ENCODE peak calls at places on chromosomes 3 and 15, in ten cellular contexts. G, A, Z, I, V, B, C, U, Q and E are unnamed samples.

GRCh38 chr15:27412413-27412812 is 441.4 kb downstream of the GABRG3 start:
- DNase-seq in B (no peak), I (no peak), U (no peak), G (no peak), A (no peak), V (no peak), C (no peak), Q (no peak), Z (no peak), E (no peak)

GRCh38 chr3:125087768-125088391 is 32.1 kb upstream of the HEG1 start:
- DNase-seq in I (no peak), A (peak), V (no peak), Q (peak), Z (no peak), B (peak), C (no peak), G (no peak), U (peak), E (no peak)

GRCh38 chr3:182710557-182711157 is 82.6 kb upstream of the ATP11B start:
- DNase-seq in B (no peak), V (peak), Q (no peak), G (no peak), C (no peak), I (no peak), Z (no peak), U (peak), A (peak), E (no peak)

GRCh38 chr15:83210619-83211018 is 3.0 kb upstream of the HDGFL3 start:
- DNase-seq in Q (no peak), U (peak), Z (no peak), A (peak), G (no peak), I (no peak), B (no peak), V (no peak), C (no peak), E (no peak)

GRCh38 chr15:66580643-66581042 is 14.8 kb upstream of the LCTL start:
- DNase-seq in G (no peak), C (peak), I (no peak), Z (no peak), B (peak), U (peak), V (no peak), A (peak), Q (no peak), E (no peak)

GRCh38 chr15:65404196-65404872 is 18.4 kb downstream of the IGDCC4 start:
- DNase-seq in B (no peak), V (no peak), Q (no peak), Z (no peak), A (no peak), I (no peak), G (no peak), C (peak), U (no peak), E (no peak)

GRCh38 chr3:64214002-64214696 is 11.1 kb downstream of the PRICKLE2 start:
- DNase-seq in C (peak), Q (no peak), G (peak), A (peak), B (peak), V (no peak), U (peak), I (no peak), Z (peak), E (peak)

GRCh38 chr15:28929200-28929599 is 43.4 kb downstream of the APBA2 start:
- DNase-seq in Z (no peak), A (no peak), G (no peak), I (no peak), V (no peak), C (no peak), Q (no peak), B (no peak), U (no peak), E (no peak)

GRCh38 chr3:127421943-127422662 is 134.3 kb upstream of the PRR20G start:
- DNase-seq in C (no peak), B (no peak), Z (no peak), A (no peak), G (peak), I (no peak), Q (no peak), U (no peak), V (peak), E (no peak)

GRCh38 chr3:39937874-39938273 is 128.5 kb downstream of the MYRIP start:
- DNase-seq in C (no peak), Z (peak), G (no peak), B (no peak), Q (no peak), U (no peak), I (no peak), V (no peak), A (no peak), E (no peak)

GRCh38 chr3:159787191-159787590 is 201.4 kb upstream of the IL12A start:
- DNase-seq in I (no peak), B (peak), U (peak), V (no peak), Q (peak), A (peak), G (no peak), C (no peak), Z (peak), E (no peak)

GRCh38 chr15:89880727-89881126 is 13.1 kb downstream of the AP3S2 start:
- DNase-seq in V (no peak), G (no peak), A (no peak), C (no peak), B (no peak), U (no peak), I (no peak), Q (no peak), Z (no peak), E (no peak)

GRCh38 chr15:65286069-65286703 is 497 bp downstream of the PARP16 start:
- DNase-seq in Z (peak), V (peak), B (no peak), C (peak), Q (no peak), A (no peak), G (peak), I (no peak), U (no peak), E (no peak)

GRCh38 chr3:112811150-112811884 is 35.3 kb downstream of the CD200R1L start:
- DNase-seq in C (no peak), I (no peak), Z (peak), Q (peak), G (peak), V (no peak), U (peak), B (peak), A (peak), E (peak)

GRCh38 chr3:133812872-133813271 is 7.3 kb downstream of the SRPRB start:
- DNase-seq in G (no peak), B (no peak), U (peak), I (no peak), C (no peak), V (no peak), A (peak), Z (no peak), Q (no peak), E (no peak)

GRCh38 chr3:58041182-58041825 is 33.1 kb downstream of the FLNB start:
- DNase-seq in B (peak), C (no peak), A (no peak), I (no peak), Z (no peak), V (no peak), Q (no peak), U (no peak), G (peak), E (no peak)

GRCh38 chr3:127676456-127676855 is 3.7 kb downstream of the ABTB1 start:
- DNase-seq in I (no peak), Q (no peak), Z (peak), A (no peak), V (no peak), G (peak), C (peak), B (no peak), U (no peak), E (no peak)

GRCh38 chr3:128709506-128710210 is 16.3 kb upstream of the RAB7A start:
- DNase-seq in A (no peak), G (no peak), Q (no peak), Z (no peak), I (no peak), U (no peak), C (no peak), V (no peak), B (no peak), E (no peak)

GRCh38 chr3:30720586-30721313 is 114.3 kb downstream of the TGFBR2 start:
- DNase-seq in B (peak), Z (no peak), U (peak), G (no peak), Q (peak), V (no peak), C (no peak), I (no peak), A (peak), E (peak)

GRCh38 chr3:100902572-100902971 is 90.6 kb downstream of the ABI3BP start:
- DNase-seq in B (peak), Z (no peak), V (no peak), A (peak), C (no peak), I (no peak), U (peak), Q (peak), G (no peak), E (peak)

GRCh38 chr3:62562017-62562416 is 188.7 kb upstream of the FEZF2 start:
- DNase-seq in I (no peak), A (peak), B (peak), U (peak), C (no peak), Z (no peak), V (no peak), Q (peak), G (no peak), E (peak)

GRCh38 chr3:57227930-57228733 is 603 bp downstream of the APPL1 start:
- DNase-seq in U (peak), Z (peak), C (peak), V (peak), I (peak), B (peak), Q (no peak), A (peak), G (peak), E (no peak)

GRCh38 chr3:188948658-188949400 is 222.9 kb upstream of the TPRG1 start:
- DNase-seq in G (no peak), A (peak), C (no peak), Z (no peak), I (no peak), U (peak), B (peak), V (no peak), Q (peak), E (peak)

GRCh38 chr3:71583569-71584215 is at the start of gene FOXP1:
- DNase-seq in Z (peak), V (peak), I (peak), Q (no peak), A (peak), C (peak), U (peak), G (peak), B (peak), E (peak)

GRCh38 chr3:63656791-63657190 is 4.3 kb downstream of the SNTN start:
- DNase-seq in G (no peak), A (peak), Z (no peak), C (no peak), B (peak), V (no peak), U (peak), Q (no peak), I (no peak), E (no peak)

GRCh38 chr3:32685604-32686185 is 707 bp downstream of the CNOT10 start:
- DNase-seq in A (peak), Q (no peak), U (peak), I (no peak), B (peak), G (no peak), V (peak), Z (no peak), C (no peak), E (no peak)

GRCh38 chr15:71752604-71753289 is 57.6 kb upstream of the NR2E3 start:
- DNase-seq in A (peak), I (peak), Q (peak), C (no peak), U (peak), Z (peak), G (no peak), V (peak), B (peak), E (peak)

GRCh38 chr3:187481426-187481825 is 113.2 kb downstream of the RTP4 start:
- DNase-seq in U (no peak), A (no peak), Z (no peak), C (no peak), Q (no peak), G (no peak), I (no peak), V (no peak), B (no peak), E (no peak)

GRCh38 chr3:9314796-9315195 is 48.1 kb upstream of the THUMPD3 start:
- DNase-seq in Z (no peak), Q (no peak), U (no peak), B (no peak), I (no peak), V (no peak), G (no peak), A (no peak), C (no peak), E (no peak)

GRCh38 chr3:51395493-51396213 is 4.6 kb downstream of the RBM15B start:
- DNase-seq in V (no peak), G (no peak), U (no peak), Z (no peak), Q (no peak), C (no peak), I (no peak), B (no peak), A (no peak), E (no peak)

GRCh38 chr3:197001972-197002700 is 27.5 kb downstream of the MELTF start:
- DNase-seq in I (no peak), Z (no peak), V (no peak), U (no peak), G (peak), A (peak), B (no peak), C (peak), Q (no peak), E (no peak)

GRCh38 chr3:43262194-43262593 is 24.1 kb upstream of the SNRK start:
- DNase-seq in A (no peak), C (no peak), Z (no peak), I (no peak), B (no peak), V (no peak), Q (no peak), G (no peak), U (no peak), E (no peak)

GRCh38 chr15:34304613-34305012 is 33.0 kb downstream of the SLC12A6 start:
- DNase-seq in V (no peak), Z (no peak), I (no peak), G (no peak), A (peak), U (peak), C (no peak), Q (peak), B (peak), E (peak)

GRCh38 chr3:142853270-142854163 is 35.4 kb downstream of the PCOLCE2 start:
- DNase-seq in Z (no peak), A (peak), I (no peak), V (no peak), G (no peak), C (peak), Q (no peak), B (peak), U (peak), E (no peak)

GRCh38 chr3:37974121-37974927 is 16.3 kb upstream of the VILL start:
- DNase-seq in Q (no peak), V (peak), B (peak), A (peak), U (peak), G (no peak), Z (peak), C (peak), I (peak), E (no peak)

GRCh38 chr3:122488262-122488973 is 26.3 kb downstream of the KPNA1 start:
- DNase-seq in A (no peak), I (no peak), G (no peak), B (no peak), Z (no peak), U (no peak), Q (no peak), V (no peak), C (no peak), E (no peak)

GRCh38 chr3:122481390-122481789 is 33.3 kb downstream of the KPNA1 start:
- DNase-seq in C (no peak), I (no peak), V (no peak), G (no peak), B (no peak), Q (no peak), A (no peak), Z (no peak), U (no peak), E (no peak)

DNA sequence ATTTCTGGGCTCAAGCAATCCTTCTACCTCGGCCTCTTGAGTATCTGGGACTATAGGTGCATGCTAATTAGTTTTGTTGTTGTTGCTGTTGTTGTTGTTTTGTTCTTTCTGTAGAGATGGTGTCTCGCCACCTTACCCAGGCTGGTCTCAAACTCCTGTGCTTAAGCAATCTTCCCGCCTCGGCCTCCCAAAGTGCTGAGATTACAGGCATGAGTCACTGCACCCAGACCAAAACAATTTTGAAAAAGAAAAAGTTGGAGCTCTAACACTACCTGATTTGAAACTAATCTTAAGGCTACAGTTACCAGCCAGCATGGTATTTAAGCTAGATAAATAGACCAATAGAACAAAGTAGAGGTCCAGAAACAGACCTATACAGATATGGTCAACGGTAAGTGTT is 29.8 kb downstream of the KPNA1 start:
- DNase-seq in Z (no peak), B (peak), Q (peak), I (no peak), V (no peak), C (no peak), U (peak), G (peak), A (peak), E (no peak)
- TF ChIP-seq CTCF in Z (no peak), B (no peak), Q (no peak), I (no peak), V (no peak), C (no peak), U (no peak), G (no peak), A (no peak), E (no peak)

GRCh38 chr15:44710236-44711088 is 661 bp downstream of the PATL2 start:
- DNase-seq in A (peak), C (no peak), U (peak), V (no peak), Q (no peak), B (peak), Z (peak), G (no peak), I (no peak), E (no peak)
- TF ChIP-seq CTCF in A (peak), C (peak), U (peak), V (peak), Q (peak), B (peak), Z (no peak), G (no peak), I (no peak), E (peak)

GRCh38 chr3:12994357-12994606 is 78.9 kb downstream of the IQSEC1 start:
- DNase-seq in U (no peak), Z (peak), I (no peak), C (peak), V (peak), B (no peak), A (no peak), Q (no peak), G (no peak), E (no peak)

GRCh38 chr3:12996181-12996506 is 77.1 kb downstream of the IQSEC1 start:
- DNase-seq in A (no peak), C (no peak), V (no peak), B (no peak), G (no peak), I (no peak), Z (no peak), Q (no peak), U (no peak), E (no peak)

GRCh38 chr3:12994607-12995388 is 78.4 kb downstream of the IQSEC1 start:
- DNase-seq in V (peak), U (peak), Z (peak), A (peak), G (peak), Q (peak), C (peak), I (peak), B (peak), E (peak)

GRCh38 chr3:12993623-12994356 is 79.4 kb downstream of the IQSEC1 start:
- DNase-seq in A (no peak), B (no peak), Q (no peak), C (peak), U (no peak), V (peak), G (peak), Z (no peak), I (peak), E (no peak)

DNA sequence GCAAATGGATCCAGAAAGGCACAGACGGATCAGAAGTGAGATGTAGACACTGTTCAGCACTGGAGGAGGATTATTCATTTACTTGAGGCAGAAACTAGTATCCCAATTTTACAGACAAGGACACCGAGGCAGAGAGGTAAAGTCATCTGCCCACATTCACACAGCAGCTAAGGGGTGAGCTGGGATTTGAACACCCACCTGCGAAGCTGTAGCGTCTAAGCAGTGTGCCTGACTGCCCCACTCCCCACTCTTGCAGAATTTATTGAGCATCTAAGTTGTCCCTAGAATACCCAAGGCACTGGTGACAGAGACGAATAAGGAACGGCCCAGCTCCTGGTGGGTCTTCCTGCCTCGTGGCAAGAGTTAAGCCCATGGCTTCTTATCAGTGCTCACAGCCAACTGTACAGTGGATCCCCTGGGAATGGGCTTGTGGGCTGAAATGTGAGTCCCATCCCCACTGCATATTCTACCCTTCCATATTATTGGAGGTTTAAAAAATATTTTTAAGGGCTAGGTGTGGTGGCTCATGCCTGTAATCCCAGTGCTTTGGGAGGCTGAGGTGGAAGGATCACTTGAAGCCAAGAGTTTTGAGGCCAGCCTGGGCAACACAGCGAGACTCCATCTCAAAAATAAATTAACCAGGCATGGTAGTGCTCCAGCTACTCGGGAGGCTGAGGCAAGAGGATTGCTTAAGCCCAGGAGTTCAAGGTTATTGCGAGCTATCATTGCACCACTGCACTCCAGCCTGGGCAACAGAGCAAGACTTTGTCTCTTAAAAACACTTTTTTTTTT is 77.6 kb downstream of the IQSEC1 start:
- DNase-seq in I (no peak), V (no peak), Q (no peak), B (no peak), U (no peak), A (no peak), Z (no peak), G (no peak), C (no peak), E (no peak)
- TF ChIP-seq CTCF in I (no peak), V (no peak), Q (no peak), B (no peak), U (no peak), A (no peak), Z (no peak), G (no peak), C (no peak), E (no peak)

GRCh38 chr3:170500462-170500861 is 81.8 kb downstream of the CLDN11 start:
- DNase-seq in B (no peak), G (no peak), V (no peak), C (no peak), A (no peak), I (no peak), Q (no peak), Z (no peak), U (no peak), E (no peak)

GRCh38 chr3:170500995-170501394 is 82.3 kb downstream of the CLDN11 start:
- DNase-seq in V (no peak), U (no peak), Z (no peak), B (no peak), I (no peak), G (no peak), A (no peak), Q (no peak), C (no peak), E (no peak)

GRCh38 chr3:170502297-170502696 is 83.6 kb downstream of the SLC7A14 start:
- DNase-seq in G (peak), A (peak), C (peak), Q (no peak), B (no peak), Z (peak), I (no peak), V (no peak), U (peak), E (peak)

GRCh38 chr3:170497197-170497596 is 78.5 kb downstream of the CLDN11 start:
- DNase-seq in B (no peak), I (no peak), Q (no peak), A (no peak), Z (no peak), U (no peak), C (no peak), G (no peak), V (no peak), E (no peak)

DNA sequence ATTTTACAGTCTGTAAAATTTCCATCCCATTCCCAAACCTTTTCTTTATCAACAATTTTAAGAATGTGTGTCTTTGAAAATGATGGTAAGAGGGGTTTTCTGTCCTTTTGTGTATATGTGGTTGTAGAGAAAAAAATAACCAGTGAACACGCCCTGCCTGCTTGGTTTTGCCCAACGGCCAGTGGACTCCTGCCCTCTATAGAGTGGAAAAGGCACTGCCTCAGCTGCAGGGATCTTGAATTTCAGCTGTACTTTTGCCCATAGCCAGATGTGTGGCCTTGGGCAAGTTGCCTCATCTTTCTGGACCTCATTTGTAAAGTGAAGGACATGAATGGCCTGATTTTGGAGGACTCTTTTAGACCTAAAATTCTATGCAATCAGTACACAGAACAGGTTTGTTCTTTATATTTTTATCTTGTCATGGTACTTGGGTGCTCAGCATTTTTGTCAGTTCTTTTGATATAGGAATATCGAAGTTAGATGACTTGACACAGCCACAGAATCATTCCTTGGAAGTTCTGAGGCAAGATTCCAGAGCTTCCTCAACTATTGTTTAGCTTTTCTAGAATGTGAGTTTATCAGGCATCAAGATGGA is 81.0 kb downstream of the CLDN11 start:
- DNase-seq in Z (peak), B (peak), A (peak), Q (no peak), V (peak), I (peak), G (peak), U (peak), C (peak), E (peak)
- TF ChIP-seq CTCF in Z (peak), B (peak), A (peak), Q (peak), V (peak), I (peak), G (peak), U (peak), C (peak), E (peak)